ENCODE peak calls at places on chromosomes 11 and 22, in seven cellular contexts. X, S, H, J, B, O and E are unnamed samples.
A peak's percentile ranks its signal among the peaks of the same experiment; 100 is the strongest.

GRCh38 chr11:19849107-19849789 is 136.6 kb downstream of the NAV2 start:
- DNase-seq in X (no peak), S (no peak), H (no peak), J (no peak), B (no peak), O (no peak), E (no peak)

GRCh38 chr22:35065796-35066218 is at the start of gene ISX:
- DNase-seq in X (no peak), S (peak; percentile 11), H (no peak), J (no peak), B (no peak), O (no peak), E (no peak)

GRCh38 chr11:107017433-107018227 is 646 bp downstream of the GUCY1A2 start:
- DNase-seq in X (peak; percentile 29), S (no peak), H (peak; percentile 62), J (peak; percentile 0), B (peak; percentile 46), O (no peak), E (no peak)

GRCh38 chr22:38419864-38420172 is 35.2 kb downstream of the KCNJ4 start:
- DNase-seq in X (no peak), S (no peak), H (no peak), J (no peak), B (no peak), O (no peak), E (no peak)

GRCh38 chr11:130403301-130403804 is 25.1 kb downstream of the ADAMTS8 start:
- DNase-seq in X (peak; percentile 30), S (no peak), H (peak; percentile 82), J (no peak), B (no peak), O (peak; percentile 79), E (no peak)

GRCh38 chr11:64290352-64290751 is 750 bp upstream of the KCNK4 start:
- DNase-seq in X (no peak), S (no peak), H (no peak), J (no peak), B (no peak), O (no peak), E (no peak)

GRCh38 chr11:104572279-104572678 is 326.0 kb downstream of the CASP12 start:
- DNase-seq in X (no peak), S (no peak), H (peak; percentile 3), J (no peak), B (no peak), O (no peak), E (no peak)

GRCh38 chr11:115488945-115489344 is 15.3 kb downstream of the CADM1 start:
- DNase-seq in X (no peak), S (peak; percentile 33), H (peak; percentile 47), J (no peak), B (no peak), O (no peak), E (no peak)

GRCh38 chr11:76602431-76602861 is 68.1 kb downstream of the LRRC32 start:
- DNase-seq in X (no peak), S (peak; percentile 3), H (no peak), J (no peak), B (no peak), O (no peak), E (no peak)

GRCh38 chr11:110473666-110474065 is 43.9 kb downstream of the FDX1 start:
- DNase-seq in X (no peak), S (no peak), H (no peak), J (no peak), B (no peak), O (no peak), E (no peak)

GRCh38 chr11:88656315-88656714 is 318.8 kb upstream of the CTSC start:
- DNase-seq in X (no peak), S (no peak), H (no peak), J (no peak), B (no peak), O (no peak), E (no peak)

GRCh38 chr11:530960-531825 is 4.2 kb downstream of the HRAS start:
- DNase-seq in X (no peak), S (no peak), H (no peak), J (no peak), B (no peak), O (no peak), E (no peak)

GRCh38 chr11:1548221-1549070 is 23.6 kb downstream of the DUSP8 start:
- DNase-seq in X (peak; percentile 54), S (peak; percentile 72), H (peak; percentile 64), J (no peak), B (no peak), O (peak; percentile 88), E (peak; percentile 62)

GRCh38 chr11:96464695-96465307 is 75.0 kb downstream of the JRKL start:
- DNase-seq in X (peak; percentile 72), S (peak; percentile 85), H (peak; percentile 65), J (peak; percentile 54), B (peak; percentile 67), O (no peak), E (peak; percentile 67)

GRCh38 chr22:29096736-29097669 is 24.2 kb downstream of the KREMEN1 start:
- DNase-seq in X (no peak), S (no peak), H (no peak), J (no peak), B (no peak), O (no peak), E (no peak)

GRCh38 chr11:45204761-45205160 is 58.3 kb downstream of the PRDM11 start:
- DNase-seq in X (no peak), S (no peak), H (no peak), J (no peak), B (no peak), O (no peak), E (no peak)

GRCh38 chr11:23723861-23724260 is 773.0 kb upstream of the LUZP2 start:
- DNase-seq in X (no peak), S (no peak), H (no peak), J (no peak), B (peak; percentile 7), O (no peak), E (no peak)

GRCh38 chr11:18393581-18394299 is 623 bp upstream of the LDHA start:
- DNase-seq in X (peak; percentile 27), S (no peak), H (no peak), J (no peak), B (no peak), O (no peak), E (no peak)